ENCODE peak calls at places on chromosome 10, in ten cellular contexts. S is T-helper 9 cell; R is lower leg skin; M is activated naive CD4-positive, alpha-beta T cell; A is retina; P is globus pallidus; X is HFF-Myc; Y is iPS-NIHi11; J is colonic mucosa; Q is HCT116. U is an unnamed sample.

GRCh38 chr10:35153723-35154122 is 27.1 kb downstream of the CREM start:
- DNase-seq in S (no peak), R (no peak), M (no peak), A (no peak), P (no peak), X (no peak), Y (no peak), J (no peak), Q (no peak), U (no peak)

GRCh38 chr10:88332526-88333265 is 250.4 kb downstream of the RNLS start:
- DNase-seq in S (no peak), R (no peak), M (no peak), A (no peak), P (no peak), X (no peak), Y (no peak), J (no peak), Q (no peak), U (no peak)

GRCh38 chr10:4086041-4086886 is 301.3 kb upstream of the KLF6 start:
- DNase-seq in S (no peak), R (no peak), M (no peak), A (no peak), P (no peak), X (no peak), Y (no peak), J (no peak), Q (no peak), U (no peak)

GRCh38 chr10:79042639-79043411 is 25.9 kb upstream of the ZMIZ1 start:
- DNase-seq in S (no peak), R (no peak), M (no peak), A (no peak), P (no peak), X (no peak), Y (no peak), J (no peak), Q (no peak), U (no peak)

GRCh38 chr10:91700788-91701444 is 68.0 kb upstream of the PPP1R3C start:
- DNase-seq in S (no peak), R (no peak), M (no peak), A (no peak), P (no peak), X (no peak), Y (no peak), J (no peak), Q (no peak), U (no peak)

GRCh38 chr10:4693967-4694366 is 132.0 kb upstream of the AKR1E2 start:
- DNase-seq in S (no peak), R (no peak), M (no peak), A (no peak), P (no peak), X (no peak), Y (no peak), J (no peak), Q (no peak), U (no peak)

GRCh38 chr10:122966879-122967278 is 12.9 kb upstream of the C10orf88 start:
- DNase-seq in S (no peak), R (no peak), M (no peak), A (no peak), P (no peak), X (no peak), Y (no peak), J (no peak), Q (no peak), U (no peak)

GRCh38 chr10:88735661-88736060 is 24.2 kb upstream of the LIPN start:
- DNase-seq in S (no peak), R (no peak), M (no peak), A (no peak), P (no peak), X (no peak), Y (no peak), J (no peak), Q (no peak), U (no peak)

GRCh38 chr10:97408496-97408992 is 7.4 kb upstream of the RRP12 start:
- DNase-seq in S (no peak), R (no peak), M (no peak), A (no peak), P (no peak), X (no peak), Y (no peak), J (peak), Q (no peak), U (no peak)

GRCh38 chr10:112779025-112779765 is 170.9 kb upstream of the TCF7L2 start:
- DNase-seq in S (no peak), R (no peak), M (no peak), A (no peak), P (no peak), X (no peak), Y (no peak), J (no peak), Q (no peak), U (no peak)

GRCh38 chr10:56763090-56763489 is 402.0 kb upstream of the ZWINT start:
- DNase-seq in S (no peak), R (no peak), M (no peak), A (no peak), P (no peak), X (no peak), Y (no peak), J (no peak), Q (no peak), U (no peak)

GRCh38 chr10:71970331-71970730 is 6.1 kb downstream of the CHST3 start:
- DNase-seq in S (no peak), R (no peak), M (no peak), A (no peak), P (peak), X (no peak), Y (peak), J (peak), Q (no peak), U (no peak)

GRCh38 chr10:131722525-131723264 is 178.1 kb upstream of the PPP2R2D start:
- DNase-seq in S (no peak), R (peak), M (no peak), A (no peak), P (no peak), X (no peak), Y (peak), J (peak), Q (no peak), U (no peak)

GRCh38 chr10:68759967-68760366 is 38.9 kb downstream of the CCAR1 start:
- DNase-seq in S (no peak), R (no peak), M (no peak), A (no peak), P (no peak), X (no peak), Y (no peak), J (no peak), Q (no peak), U (no peak)

GRCh38 chr10:28431139-28431538 is 101.8 kb upstream of the WAC start:
- DNase-seq in S (no peak), R (no peak), M (no peak), A (no peak), P (no peak), X (no peak), Y (peak), J (no peak), Q (no peak), U (no peak)

GRCh38 chr10:96043895-96044580 is 655 bp downstream of the CCNJ start:
- DNase-seq in S (peak), R (peak), M (peak), A (peak), P (peak), X (no peak), Y (peak), J (peak), Q (no peak), U (no peak)

GRCh38 chr10:34906021-34906965 is 91.2 kb upstream of the PARD3 start:
- DNase-seq in S (no peak), R (peak), M (no peak), A (peak), P (no peak), X (no peak), Y (peak), J (no peak), Q (no peak), U (no peak)

GRCh38 chr10:6734286-6734685 is 154.2 kb upstream of the PRKCQ start:
- DNase-seq in S (no peak), R (no peak), M (no peak), A (no peak), P (no peak), X (no peak), Y (no peak), J (no peak), Q (no peak), U (no peak)

GRCh38 chr10:43162604-43163003 is 24.4 kb downstream of the CSGALNACT2 start:
- DNase-seq in S (no peak), R (no peak), M (no peak), A (no peak), P (no peak), X (no peak), Y (no peak), J (no peak), Q (no peak), U (no peak)

GRCh38 chr10:130141878-130142277 is 5.7 kb downstream of the GLRX3 start:
- DNase-seq in S (no peak), R (no peak), M (no peak), A (no peak), P (no peak), X (no peak), Y (no peak), J (no peak), Q (no peak), U (no peak)

GRCh38 chr10:5095687-5096086 is 1.5 kb downstream of the AKR1C3 start:
- DNase-seq in S (no peak), R (no peak), M (no peak), A (no peak), P (no peak), X (no peak), Y (no peak), J (no peak), Q (no peak), U (no peak)

U was measured in SK-N-MC.